ENCODE peak calls at places on chromosomes 2 and 18, in ten cellular contexts. T is HCT116, H is heart left ventricle, Z is H1, G is OCI-LY7, N is neuronal stem cell, X is SJSA1, Y is body of pancreas, R is GM23248, O is GM06990. W is an unnamed sample. For H3K36me3, the result is how much of the 10 kb centered on the place peaks cover.

GRCh38 chr2:209648714-209649113 is 122.9 kb upstream of the UNC80 start:
- DNase-seq in T (no peak), H (no peak), Z (no peak), G (no peak), N (no peak), X (peak), Y (no peak), R (peak), O (no peak), W (no peak)

GRCh38 chr18:8423051-8423558 is 186.1 kb upstream of the RAB12 start:
- DNase-seq in T (peak), H (no peak), Z (no peak), G (no peak), N (no peak), X (no peak), Y (no peak), R (peak), O (no peak), W (no peak)

GRCh38 chr2:40325111-40325510 is 126.8 kb downstream of the SLC8A1 start:
- DNase-seq in T (no peak), H (no peak), Z (no peak), G (no peak), N (no peak), X (no peak), Y (no peak), R (no peak), O (no peak), W (no peak)

GRCh38 chr2:58045580-58046334 is 849 bp upstream of the VRK2 start:
- DNase-seq in T (no peak), H (peak), Z (no peak), G (peak), N (no peak), X (no peak), Y (no peak), R (no peak), O (no peak), W (no peak)

GRCh38 chr2:16137080-16137755 is 196.9 kb downstream of the MYCN start:
- DNase-seq in T (no peak), H (no peak), Z (peak), G (no peak), N (no peak), X (no peak), Y (no peak), R (no peak), O (no peak), W (no peak)

GRCh38 chr2:64987001-64987962 is 1.9 kb upstream of the SLC1A4 start:
- DNase-seq in T (no peak), H (no peak), Z (no peak), G (no peak), N (no peak), X (no peak), Y (peak), R (peak), O (peak), W (no peak)

GRCh38 chr2:133609664-133610063 is 41.4 kb upstream of the NCKAP5 start:
- DNase-seq in T (no peak), H (no peak), Z (no peak), G (no peak), N (no peak), X (no peak), Y (no peak), R (no peak), O (no peak), W (no peak)

GRCh38 chr2:237448626-237449025 is 34.7 kb upstream of the COL6A3 start:
- DNase-seq in T (no peak), H (no peak), Z (no peak), G (no peak), N (no peak), X (no peak), Y (no peak), R (no peak), O (no peak), W (no peak)

GRCh38 chr18:57819119-57819518 is 16.0 kb upstream of the ATP8B1 start:
- DNase-seq in T (no peak), H (no peak), Z (no peak), G (no peak), N (no peak), X (no peak), Y (no peak), R (no peak), O (no peak), W (no peak)

GRCh38 chr18:48295586-48296311 is 113.4 kb downstream of the ZBTB7C start:
- DNase-seq in T (no peak), H (no peak), Z (peak), G (no peak), N (no peak), X (peak), Y (no peak), R (peak), O (no peak), W (no peak)

GRCh38 chr2:37322368-37322767 is 2.3 kb downstream of the PRKD3 start:
- DNase-seq in T (no peak), H (no peak), Z (no peak), G (peak), N (no peak), X (no peak), Y (no peak), R (peak), O (no peak), W (no peak)

GRCh38 chr2:64453710-64454315 is at the start of gene LGALSL:
- DNase-seq in T (peak), H (peak), Z (peak), G (peak), N (peak), X (peak), Y (peak), R (peak), O (peak), W (peak)

GRCh38 chr2:199459286-199460100 is 1.8 kb upstream of the SATB2 start:
- DNase-seq in T (peak), H (peak), Z (peak), G (peak), N (peak), X (peak), Y (peak), R (peak), O (peak), W (peak)

GRCh38 chr2:164903214-164903613 is 52.1 kb downstream of the SLC38A11 start:
- DNase-seq in T (no peak), H (no peak), Z (no peak), G (no peak), N (no peak), X (no peak), Y (no peak), R (peak), O (no peak), W (no peak)

GRCh38 chr2:182716665-182716990 is 571 bp downstream of the DNAJC10 start:
- DNase-seq in T (no peak), H (peak), Z (no peak), G (no peak), N (no peak), X (no peak), Y (peak), R (no peak), O (no peak), W (no peak)

GRCh38 chr2:214322662-214323061 is 88.2 kb upstream of the VWC2L start:
- DNase-seq in T (no peak), H (no peak), Z (no peak), G (no peak), N (no peak), X (no peak), Y (no peak), R (peak), O (no peak), W (no peak)

GRCh38 chr2:9675369-9676351 is 44.9 kb upstream of the YWHAQ start:
- DNase-seq in T (no peak), H (no peak), Z (no peak), G (no peak), N (no peak), X (peak), Y (no peak), R (peak), O (no peak), W (no peak)

GRCh38 chr2:120470041-120470716 is 124.2 kb downstream of the INHBB start:
- DNase-seq in T (no peak), H (peak), Z (no peak), G (no peak), N (no peak), X (peak), Y (peak), R (peak), O (no peak), W (peak)

GRCh38 chr2:18949871-18950597 is 360.7 kb upstream of the NT5C1B start:
- DNase-seq in T (no peak), H (no peak), Z (no peak), G (no peak), N (no peak), X (no peak), Y (no peak), R (peak), O (no peak), W (no peak)

GRCh38 chr2:111930875-111931274 is 32.5 kb downstream of the MERTK start:
- DNase-seq in T (no peak), H (no peak), Z (no peak), G (no peak), N (no peak), X (no peak), Y (no peak), R (peak), O (no peak), W (no peak)

GRCh38 chr2:223779877-223780276 is 57.5 kb downstream of the AP1S3 start:
- DNase-seq in T (peak), H (no peak), Z (peak), G (peak), N (no peak), X (peak), Y (no peak), R (peak), O (peak), W (no peak)

GRCh38 chr2:96308248-96308647 is 2.9 kb upstream of the SNRNP200 start:
- DNase-seq in T (no peak), H (no peak), Z (no peak), G (no peak), N (no peak), X (no peak), Y (no peak), R (no peak), O (no peak), W (no peak)

GRCh38 chr2:111900859-111901258 is 2.5 kb downstream of the MERTK start:
- DNase-seq in T (no peak), H (no peak), Z (peak), G (peak), N (no peak), X (no peak), Y (peak), R (peak), O (no peak), W (no peak)

GRCh38 chr2:25417715-25418369 is 76.1 kb upstream of the DNMT3A start:
- DNase-seq in T (peak), H (no peak), Z (no peak), G (peak), N (no peak), X (no peak), Y (no peak), R (no peak), O (peak), W (no peak)

GRCh38 chr2:167504695-167505094 is 616.4 kb downstream of the XIRP2 start:
- DNase-seq in T (no peak), H (no peak), Z (no peak), G (no peak), N (no peak), X (no peak), Y (no peak), R (no peak), O (no peak), W (no peak)

GRCh38 chr2:209808521-209808920 is 36.9 kb downstream of the UNC80 start:
- DNase-seq in T (no peak), H (no peak), Z (no peak), G (no peak), N (no peak), X (no peak), Y (no peak), R (no peak), O (no peak), W (no peak)

GRCh38 chr18:54020346-54020745 is 204.1 kb downstream of the MBD2 start:
- DNase-seq in T (no peak), H (no peak), Z (no peak), G (no peak), N (no peak), X (no peak), Y (no peak), R (no peak), O (no peak), W (no peak)

GRCh38 chr2:239378021-239378917 is 22.6 kb downstream of the HDAC4 start:
- DNase-seq in T (no peak), H (peak), Z (no peak), G (no peak), N (no peak), X (no peak), Y (peak), R (peak), O (no peak), W (peak)

GRCh38 chr2:143720093-143720664 is 591.0 kb downstream of the ARHGAP15 start:
- DNase-seq in T (peak), H (no peak), Z (no peak), G (no peak), N (peak), X (no peak), Y (no peak), R (no peak), O (no peak), W (no peak)

GRCh38 chr2:221807706-221808105 is 235.6 kb upstream of the EPHA4 start:
- DNase-seq in T (no peak), H (no peak), Z (no peak), G (no peak), N (no peak), X (no peak), Y (no peak), R (peak), O (no peak), W (no peak)

GRCh38 chr18:1585881-1586488 is 681.3 kb downstream of the ADCYAP1 start:
- DNase-seq in T (peak), H (no peak), Z (no peak), G (peak), N (peak), X (no peak), Y (no peak), R (peak), O (no peak), W (no peak)

GRCh38 chr18:41378628-41379027 is 576.4 kb upstream of the PIK3C3 start:
- DNase-seq in T (no peak), H (no peak), Z (no peak), G (no peak), N (peak), X (no peak), Y (no peak), R (peak), O (no peak), W (no peak)

GRCh38 chr2:188450740-188451480 is 159.2 kb downstream of the GULP1 start:
- DNase-seq in T (no peak), H (no peak), Z (no peak), G (no peak), N (no peak), X (no peak), Y (no peak), R (peak), O (no peak), W (no peak)

GRCh38 chr2:230944123-230944653 is 19.1 kb upstream of the GPR55 start:
- DNase-seq in T (no peak), H (no peak), Z (no peak), G (no peak), N (no peak), X (no peak), Y (no peak), R (no peak), O (peak), W (no peak)

GRCh38 chr2:241373449-241373848 is 17.4 kb downstream of the FARP2 start:
- DNase-seq in T (no peak), H (no peak), Z (no peak), G (peak), N (no peak), X (no peak), Y (no peak), R (no peak), O (no peak), W (no peak)

GRCh38 chr2:118351796-118352195 is 263.5 kb downstream of the INSIG2 start:
- DNase-seq in T (no peak), H (no peak), Z (no peak), G (no peak), N (no peak), X (no peak), Y (no peak), R (peak), O (no peak), W (no peak)

GRCh38 chr2:144666032-144666431 is 146.1 kb upstream of the ZEB2 start:
- DNase-seq in T (no peak), H (no peak), Z (no peak), G (no peak), N (no peak), X (no peak), Y (no peak), R (peak), O (no peak), W (no peak)

GRCh38 chr2:174691203-174691779 is 73.0 kb downstream of the CHRNA1 start:
- DNase-seq in T (no peak), H (no peak), Z (no peak), G (no peak), N (no peak), X (no peak), Y (no peak), R (no peak), O (no peak), W (no peak)

GRCh38 chr2:60484080-60484737 is 69.2 kb downstream of the BCL11A start:
- DNase-seq in T (no peak), H (peak), Z (no peak), G (peak), N (no peak), X (peak), Y (no peak), R (peak), O (no peak), W (no peak)

DNA sequence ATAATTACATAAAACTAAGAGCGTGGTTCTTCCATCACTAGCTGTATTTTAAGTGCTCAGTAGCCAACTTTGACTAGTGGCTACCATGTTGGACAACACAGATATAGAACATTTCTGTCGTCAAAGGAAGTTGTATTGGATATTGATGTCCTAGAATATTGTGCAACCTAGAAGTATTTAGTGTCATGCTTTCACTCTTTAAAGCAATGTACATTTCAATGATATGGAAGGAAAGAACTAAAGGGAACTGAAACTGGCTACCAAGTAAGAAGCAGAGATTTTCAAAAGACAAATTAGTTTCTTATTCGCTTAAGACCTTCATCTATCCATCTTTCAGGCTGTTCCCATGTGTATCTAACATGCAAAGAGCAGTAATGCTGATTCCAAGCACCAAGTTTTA is 85.4 kb upstream of the EML6 start:
- DNase-seq in T (no peak), H (no peak), Z (no peak), G (peak), N (no peak), X (no peak), Y (no peak), R (no peak), O (no peak), W (no peak)
- H3K36me3 ChIP-seq in T (under half), H (under half), Z (under half), G (half or more), N (half or more), X (half or more), Y (under half), R (under half), O (under half), W (half or more)

GRCh38 chr2:69518836-69519235 is 81.6 kb upstream of the NFU1 start:
- DNase-seq in T (no peak), H (no peak), Z (peak), G (no peak), N (no peak), X (no peak), Y (no peak), R (no peak), O (no peak), W (peak)
- H3K36me3 ChIP-seq in T (under half), H (under half), Z (under half), G (under half), N (half or more), X (half or more), Y (under half), R (half or more), O (under half), W (under half)

GRCh38 chr2:201242562-201243277 is 17.6 kb upstream of the CASP8 start:
- DNase-seq in T (no peak), H (no peak), Z (no peak), G (no peak), N (no peak), X (no peak), Y (no peak), R (no peak), O (no peak), W (no peak)

GRCh38 chr2:201235865-201236811 is 24.2 kb upstream of the CASP8 start:
- DNase-seq in T (no peak), H (peak), Z (peak), G (peak), N (peak), X (peak), Y (peak), R (peak), O (no peak), W (no peak)

GRCh38 chr2:201233192-201234166 is 26.9 kb upstream of the CASP8 start:
- DNase-seq in T (peak), H (peak), Z (peak), G (peak), N (no peak), X (peak), Y (peak), R (peak), O (peak), W (peak)

GRCh38 chr2:201234167-201235139 is 25.9 kb upstream of the CASP8 start:
- DNase-seq in T (no peak), H (no peak), Z (peak), G (peak), N (no peak), X (no peak), Y (no peak), R (peak), O (no peak), W (no peak)

GRCh38 chr2:201237486-201238241 is 22.7 kb upstream of the CASP8 start:
- DNase-seq in T (no peak), H (no peak), Z (peak), G (no peak), N (no peak), X (no peak), Y (no peak), R (peak), O (no peak), W (no peak)
- H3K36me3 ChIP-seq in T (under half), H (under half), Z (under half), G (under half), N (under half), X (under half), Y (under half), R (under half), O (under half), W (under half)

DNA sequence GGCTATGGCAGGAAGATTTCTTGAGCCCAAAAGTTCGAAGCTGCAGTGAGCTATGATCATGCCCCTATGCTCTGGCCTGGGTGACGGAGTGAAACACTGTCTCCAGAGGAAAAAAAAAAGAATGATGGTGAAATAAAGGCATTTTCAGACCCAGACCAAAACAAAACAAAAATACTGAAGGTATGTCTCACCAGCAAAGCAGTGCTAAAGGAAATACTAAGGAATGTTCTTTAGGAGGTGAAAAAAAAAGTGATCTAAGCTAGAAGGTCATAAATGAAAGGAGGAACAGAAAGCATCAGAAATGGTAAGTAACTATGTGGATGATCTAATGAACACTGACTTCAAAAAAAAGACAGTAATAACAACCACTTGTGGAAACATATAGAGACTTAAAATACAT is 18.7 kb downstream of the SS18 start:
- DNase-seq in T (no peak), H (no peak), Z (no peak), G (no peak), N (no peak), X (no peak), Y (no peak), R (no peak), O (no peak), W (no peak)
- H3K36me3 ChIP-seq in T (under half), H (under half), Z (under half), G (half or more), N (half or more), X (half or more), Y (under half), R (half or more), O (under half), W (half or more)

DNA sequence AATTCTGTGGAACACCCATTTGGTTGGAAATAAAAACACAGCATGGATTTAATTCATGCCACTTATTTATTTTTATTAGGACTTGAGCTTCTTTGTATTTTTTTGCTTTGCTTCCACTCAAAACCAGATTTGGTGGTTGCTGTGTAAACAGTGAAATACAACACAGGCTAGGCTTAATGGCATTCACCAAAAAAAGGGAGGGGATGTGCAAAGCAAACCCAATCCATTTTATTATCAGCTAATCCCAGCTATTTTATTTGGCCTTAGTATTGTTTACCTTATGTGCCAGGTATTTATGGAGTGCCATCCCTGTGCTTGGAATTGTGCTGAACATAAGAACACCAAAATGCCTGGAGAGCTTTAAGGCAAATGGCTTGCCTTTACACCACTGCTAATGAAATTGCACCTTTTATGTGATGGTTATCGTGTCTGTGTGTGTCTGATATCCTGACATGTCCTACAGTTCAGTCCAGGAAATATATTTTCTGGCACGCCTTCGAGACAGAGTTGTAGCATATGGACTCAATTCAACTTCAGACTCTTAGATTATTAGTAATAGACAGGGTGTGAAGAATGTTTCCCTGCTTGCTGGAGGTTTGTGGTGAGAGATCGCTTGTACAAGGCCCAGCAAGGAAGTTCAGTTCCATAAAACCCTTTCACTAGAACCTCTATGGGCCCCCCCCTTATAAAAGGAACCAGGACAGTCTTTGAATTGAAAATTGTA is 99.6 kb downstream of the PRPF40A start:
- DNase-seq in T (no peak), H (no peak), Z (no peak), G (no peak), N (no peak), X (no peak), Y (no peak), R (no peak), O (no peak), W (no peak)
- H3K36me3 ChIP-seq in T (under half), H (under half), Z (under half), G (under half), N (half or more), X (under half), Y (under half), R (under half), O (under half), W (half or more)

GRCh38 chr2:43934567-43934966 is 61.2 kb downstream of the LRPPRC start:
- DNase-seq in T (no peak), H (no peak), Z (no peak), G (no peak), N (no peak), X (no peak), Y (no peak), R (peak), O (no peak), W (no peak)
- H3K36me3 ChIP-seq in T (half or more), H (under half), Z (under half), G (half or more), N (half or more), X (half or more), Y (under half), R (under half), O (under half), W (half or more)

W was measured in RWPE2.